ENCODE peak calls at places on chromosome 16, in seven cellular contexts. R, K, S, O, M, J and E are unnamed samples.

GRCh38 chr16:66366433-66367299 is at the start of gene CDH5:
- DNase-seq in K (peak), M (no peak), O (no peak), S (no peak), R (no peak), J (peak), E (no peak)

GRCh38 chr16:66516172-66516807 is 33.6 kb downstream of the TK2 start:
- DNase-seq in J (no peak), O (peak), R (no peak), M (peak), K (no peak), S (no peak), E (no peak)

GRCh38 chr16:6573577-6573976 is 759.1 kb upstream of the RBFOX1 start:
- DNase-seq in K (no peak), S (no peak), M (no peak), J (peak), O (no peak), R (no peak), E (no peak)

GRCh38 chr16:8863594-8864424 is 5.0 kb downstream of the CARHSP1 start:
- DNase-seq in J (peak), K (no peak), O (no peak), R (peak), S (no peak), M (no peak), E (no peak)

GRCh38 chr16:30561212-30561816 is 3.1 kb upstream of the ZNF764 start:
- DNase-seq in S (no peak), M (peak), R (peak), K (no peak), O (no peak), J (peak), E (no peak)

GRCh38 chr16:65254144-65254543 is 132.3 kb upstream of the CDH11 start:
- DNase-seq in S (no peak), K (no peak), R (no peak), O (no peak), M (no peak), J (no peak), E (no peak)

GRCh38 chr16:53058441-53058840 is 3.6 kb downstream of the CHD9 start:
- DNase-seq in O (no peak), M (no peak), R (no peak), S (no peak), K (peak), J (no peak), E (no peak)

GRCh38 chr16:27230562-27230991 is 27.3 kb downstream of the KDM8 start:
- DNase-seq in J (peak), M (peak), R (peak), S (no peak), K (no peak), O (peak), E (no peak)

GRCh38 chr16:67339453-67339852 is 12.8 kb downstream of the LRRC36 start:
- DNase-seq in O (no peak), R (no peak), M (no peak), S (no peak), K (no peak), J (no peak), E (no peak)

GRCh38 chr16:5639531-5639930 is 541.9 kb upstream of the EEF2KMT start:
- DNase-seq in R (no peak), S (no peak), O (no peak), M (no peak), J (no peak), K (no peak), E (no peak)

GRCh38 chr16:16960785-16961184 is 510.0 kb downstream of the XYLT1 start:
- DNase-seq in K (no peak), M (no peak), S (no peak), O (no peak), R (no peak), J (no peak), E (no peak)

GRCh38 chr16:14339694-14340093 is 268.6 kb downstream of the MRTFB start:
- DNase-seq in S (no peak), R (no peak), M (no peak), J (no peak), K (no peak), O (no peak), E (no peak)

GRCh38 chr16:83792391-83792790 is 15.4 kb upstream of the HSBP1 start:
- DNase-seq in M (no peak), S (no peak), R (no peak), O (no peak), K (no peak), J (no peak), E (no peak)

GRCh38 chr16:69917739-69918138 is 33.4 kb upstream of the CLEC18A start:
- DNase-seq in S (peak), R (no peak), O (no peak), K (peak), M (no peak), J (no peak), E (peak)

GRCh38 chr16:89166696-89167424 is 4.7 kb upstream of the CDH15 start:
- DNase-seq in O (no peak), J (no peak), K (no peak), M (no peak), S (no peak), R (no peak), E (no peak)

GRCh38 chr16:27085182-27085581 is 18.5 kb downstream of the C16orf82 start:
- DNase-seq in M (no peak), R (no peak), O (no peak), S (no peak), K (no peak), J (no peak), E (no peak)

GRCh38 chr16:68364601-68364998 is 53.8 kb downstream of the PRMT7 start:
- DNase-seq in K (no peak), J (no peak), M (no peak), R (no peak), O (no peak), S (no peak), E (no peak)

GRCh38 chr16:12147681-12148479 is 171.3 kb downstream of the SNX29 start:
- DNase-seq in R (no peak), O (no peak), K (no peak), M (no peak), J (no peak), S (no peak), E (no peak)

DNA sequence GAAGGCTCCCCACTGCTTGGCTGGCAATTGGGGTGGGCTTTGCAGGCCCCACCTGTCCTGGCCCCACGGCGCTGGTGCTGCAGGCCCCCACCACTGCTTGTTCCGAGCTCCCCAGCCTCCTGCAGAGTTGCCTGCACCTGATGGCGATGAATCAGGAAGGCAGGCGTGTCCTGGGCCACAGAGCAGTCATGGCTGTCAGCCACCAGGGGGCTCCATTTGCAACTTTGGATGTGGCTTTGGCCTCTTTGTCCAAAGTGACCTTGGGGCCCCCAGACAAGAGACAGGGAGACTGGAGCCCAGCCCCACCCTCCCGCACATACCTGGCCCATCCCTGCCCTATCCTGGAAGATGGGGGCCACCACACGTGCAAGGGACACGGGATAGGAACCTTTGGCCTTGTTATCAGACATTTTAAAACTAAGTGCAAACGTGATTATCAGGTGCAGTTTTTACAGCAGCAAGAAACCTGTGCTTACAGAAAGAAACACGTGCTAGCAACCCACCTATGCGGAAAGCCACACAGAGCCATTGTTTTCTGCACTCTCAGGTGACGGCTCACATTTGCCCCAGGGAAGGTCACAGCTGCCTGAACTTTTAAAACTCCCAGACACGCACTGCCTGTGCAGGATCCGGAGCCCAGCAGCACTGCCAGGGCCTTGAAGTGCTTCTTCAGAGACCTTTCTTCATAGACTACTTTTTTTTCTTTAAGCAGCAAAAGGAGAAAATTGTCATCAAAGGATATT is at the start of gene DNASE1:
- DNase-seq in J (peak), O (peak), K (peak), M (peak), R (peak), S (no peak), E (peak)
- H3K4me3 ChIP-seq in J (no peak), O (no peak), K (no peak), M (peak), R (no peak), S (no peak), E (no peak)

DNA sequence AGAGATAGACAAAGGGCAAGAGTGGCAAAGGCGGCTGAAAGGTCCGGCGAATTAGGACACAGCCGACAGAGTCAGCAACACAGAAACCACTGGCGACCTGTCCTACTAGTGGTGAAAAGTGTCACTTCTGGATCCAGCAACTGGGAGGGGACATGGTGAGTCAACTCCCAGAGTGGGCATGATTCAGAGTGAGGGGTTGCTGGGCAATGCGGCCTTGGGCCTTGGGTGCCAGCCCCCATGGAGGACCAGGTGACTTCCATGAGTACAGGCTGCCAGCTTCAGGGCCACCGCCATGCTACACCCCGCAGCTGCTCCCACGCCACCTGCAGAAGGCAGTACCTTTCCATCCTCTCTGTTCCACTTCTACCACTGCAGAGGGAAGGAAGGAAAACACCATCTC is 110.6 kb downstream of the ZFHX3 start:
- DNase-seq in R (no peak), M (no peak), J (no peak), S (no peak), O (no peak), K (no peak), E (no peak)
- H3K27ac ChIP-seq in R (no peak), M (no peak), J (no peak), S (no peak), O (no peak), K (peak), E (no peak)

GRCh38 chr16:86707171-86707570 is 128.8 kb downstream of the FOXL1 start:
- DNase-seq in M (no peak), O (no peak), K (no peak), R (no peak), S (no peak), J (no peak), E (no peak)
- H3K4me3 ChIP-seq in M (no peak), O (no peak), K (no peak), R (no peak), S (no peak), J (no peak), E (no peak)

DNA sequence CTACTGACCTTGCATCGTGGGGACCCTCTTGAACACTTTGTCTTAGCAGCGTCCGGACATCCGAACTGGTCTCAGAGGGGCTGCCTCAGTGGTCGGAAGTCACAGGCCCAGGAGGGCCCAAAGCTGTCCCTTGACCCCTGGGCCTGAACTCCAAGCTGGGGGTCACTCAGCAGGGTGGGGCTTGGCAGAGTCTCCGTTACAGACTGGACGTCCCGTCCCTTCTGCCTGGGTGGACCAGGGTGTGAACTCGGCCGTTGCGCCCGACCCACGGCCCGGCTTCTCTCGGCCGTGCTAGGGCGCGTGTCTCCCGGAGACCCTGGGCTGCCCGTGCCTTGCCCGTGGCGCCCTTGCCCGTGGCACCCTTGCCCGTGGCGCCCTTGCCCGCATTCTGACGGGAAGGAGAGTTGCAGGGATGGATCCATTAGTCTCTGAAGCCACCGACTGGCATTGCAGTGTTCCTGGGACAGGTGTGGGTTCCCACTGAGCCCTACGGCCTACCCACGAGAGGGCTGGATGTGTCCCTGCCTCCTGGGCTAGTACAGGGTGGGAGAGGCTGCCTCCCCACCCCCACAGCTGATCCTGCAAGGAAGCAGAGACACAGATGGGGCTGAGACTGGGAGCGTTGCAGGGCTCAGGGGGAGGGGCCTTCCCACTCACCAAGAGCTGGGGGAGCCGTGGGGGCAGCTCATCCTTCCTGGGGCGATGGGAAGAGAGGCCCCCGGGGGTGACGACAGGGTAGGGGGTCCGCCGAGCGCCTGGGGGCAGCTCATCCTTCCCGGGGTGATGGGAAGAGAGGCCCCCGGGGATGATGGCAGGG is 4.9 kb downstream of the CACNA1H start:
- DNase-seq in R (no peak), O (no peak), J (no peak), S (no peak), M (no peak), K (peak), E (no peak)
- H3K27ac ChIP-seq in R (peak), O (no peak), J (peak), S (no peak), M (peak), K (peak), E (no peak)

GRCh38 chr16:79677799-79678525 is 77.4 kb upstream of the MAF start:
- DNase-seq in M (no peak), O (no peak), R (no peak), K (no peak), J (no peak), S (no peak), E (no peak)

GRCh38 chr16:79668502-79668901 is 68.0 kb upstream of the MAF start:
- DNase-seq in M (no peak), R (no peak), O (no peak), K (no peak), J (no peak), S (no peak), E (no peak)

GRCh38 chr16:79673635-79674034 is 73.1 kb upstream of the MAF start:
- DNase-seq in S (no peak), O (no peak), K (no peak), J (no peak), M (no peak), R (no peak), E (no peak)

GRCh38 chr16:79672524-79672923 is 72.0 kb upstream of the MAF start:
- DNase-seq in O (no peak), K (no peak), M (no peak), J (no peak), R (no peak), S (no peak), E (no peak)
- H3K4me3 ChIP-seq in O (no peak), K (no peak), M (no peak), J (no peak), R (no peak), S (no peak), E (no peak)

DNA sequence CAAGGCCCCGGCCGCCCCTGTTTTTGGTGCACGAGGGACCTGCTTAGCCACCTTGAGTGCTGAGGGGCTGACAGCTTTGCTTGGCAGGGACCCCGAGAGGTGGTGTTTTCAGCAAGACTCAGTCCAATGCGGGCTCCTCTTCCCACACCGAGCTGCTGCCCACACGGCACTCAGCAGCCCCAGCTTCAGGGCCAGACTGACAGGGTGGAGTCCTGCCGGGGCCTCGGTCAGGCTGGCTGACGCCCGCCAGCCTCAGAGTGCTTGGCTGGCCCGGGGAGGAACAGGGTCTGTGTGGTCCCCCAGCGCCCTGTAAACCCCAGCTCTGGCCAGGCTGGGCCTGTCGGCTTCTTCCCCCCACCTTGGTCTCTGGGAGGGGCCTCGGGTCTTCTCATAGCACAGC is 2.5 kb downstream of the SOX8 start:
- DNase-seq in K (no peak), O (no peak), M (no peak), J (no peak), S (no peak), R (no peak), E (no peak)
- H3K27ac ChIP-seq in K (no peak), O (no peak), M (no peak), J (no peak), S (no peak), R (no peak), E (no peak)

DNA sequence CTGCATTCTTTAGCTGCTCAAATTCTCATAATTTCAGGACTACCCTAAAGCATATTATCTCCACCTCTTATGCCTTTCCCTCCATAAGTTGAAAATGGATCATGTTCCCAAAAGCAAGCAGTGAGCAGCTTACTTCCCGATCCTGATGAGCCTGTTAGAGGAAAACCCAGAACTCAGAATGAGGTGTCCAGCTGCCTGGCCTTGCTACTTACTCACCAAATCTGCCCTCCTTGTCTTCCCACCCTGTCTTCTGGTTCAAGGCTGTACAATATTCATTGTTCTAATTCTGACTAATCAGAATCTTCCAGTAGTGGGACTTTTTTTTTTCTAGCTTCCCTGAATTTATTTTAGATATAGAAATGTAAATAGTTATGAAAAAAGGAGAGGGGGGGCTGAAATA is 10.8 kb downstream of the LYRM1 start:
- DNase-seq in O (no peak), J (no peak), R (no peak), S (peak), M (no peak), K (no peak), E (no peak)
- H3K4me3 ChIP-seq in O (no peak), J (no peak), R (no peak), S (peak), M (no peak), K (no peak), E (peak)

GRCh38 chr16:57797216-57797525 is 5.1 kb downstream of the KIFC3 start:
- DNase-seq in M (no peak), O (no peak), S (no peak), J (no peak), R (no peak), K (no peak), E (no peak)
- H3K27ac ChIP-seq in M (peak), O (no peak), S (peak), J (no peak), R (peak), K (peak), E (peak)